ENCODE peak calls at places on chromosomes 2 and 18, in ten cellular contexts. E is effector CD4-positive, alpha-beta T cell; G is H4; A is lower leg skin; P is activated T-cell treated with anti-CD3 and anti-CD28 coated beads, Interleukin-2, amount 50 U/mL, for 1 hour; I is amniotic stem cell; C is skeletal muscle cell; R is fibroblast of the aortic adventitia; H is adipocyte; S is NCI-H446 treated with DMSO at 0.1 percent for 48 hours. D is an unnamed sample.

GRCh38 chr18:2654105-2654827 is 1.3 kb upstream of the SMCHD1 start:
- DNase-seq in E (no peak), A (no peak), G (no peak), R (no peak), S (no peak), I (no peak), C (no peak), H (peak; percentile 19), P (no peak), D (peak; percentile 35)

GRCh38 chr2:195658541-195658890 is 1.5 kb downstream of the SLC39A10 start:
- DNase-seq in A (no peak), P (no peak), C (peak; percentile 60), S (peak; percentile 30), I (peak; percentile 1), G (peak; percentile 57), R (peak; percentile 90), E (peak; percentile 26), H (peak; percentile 69), D (peak; percentile 85)

GRCh38 chr18:49898421-49898820 is 85.1 kb upstream of the ACAA2 start:
- DNase-seq in C (peak; percentile 30), S (no peak), A (no peak), P (peak; percentile 48), H (peak; percentile 84), R (peak; percentile 80), E (peak; percentile 46), G (peak; percentile 43), I (peak; percentile 41), D (peak; percentile 79)

GRCh38 chr2:118932949-118933348 is 9.0 kb upstream of the MARCO start:
- DNase-seq in C (no peak), S (no peak), A (no peak), E (no peak), P (no peak), G (no peak), R (no peak), H (no peak), I (no peak), D (no peak)

GRCh38 chr2:131827481-131828163 is 299.9 kb downstream of the CCDC74A start:
- DNase-seq in I (no peak), H (no peak), C (no peak), G (no peak), R (no peak), E (no peak), S (no peak), A (no peak), P (no peak), D (no peak)

GRCh38 chr2:16471031-16471430 is 194.6 kb downstream of the CYRIA start:
- DNase-seq in C (no peak), R (no peak), A (no peak), I (no peak), G (no peak), P (no peak), H (no peak), E (no peak), S (no peak), D (no peak)

GRCh38 chr2:59790186-59791142 is 763.0 kb downstream of the BCL11A start:
- DNase-seq in P (no peak), E (no peak), C (no peak), A (no peak), R (no peak), S (no peak), G (no peak), I (no peak), H (no peak), D (no peak)

GRCh38 chr2:200471324-200471848 is 38.5 kb downstream of the KCTD18 start:
- DNase-seq in E (peak; percentile 18), G (peak; percentile 35), A (no peak), I (no peak), P (peak; percentile 30), C (no peak), R (no peak), H (peak; percentile 64), S (no peak), D (no peak)

GRCh38 chr2:175807031-175807873 is 194.8 kb downstream of the LNPK start:
- DNase-seq in R (no peak), H (peak; percentile 35), P (no peak), G (peak; percentile 80), S (no peak), E (no peak), I (no peak), C (peak; percentile 18), A (no peak), D (peak; percentile 78)

GRCh38 chr2:42876280-42876840 is 84.0 kb upstream of the HAAO start:
- DNase-seq in H (no peak), P (no peak), A (peak; percentile 75), E (no peak), I (no peak), R (no peak), S (no peak), G (no peak), C (no peak), D (no peak)

GRCh38 chr2:67923696-67924095 is 139.1 kb downstream of the C1D start:
- DNase-seq in G (no peak), S (no peak), P (no peak), R (peak; percentile 13), E (no peak), A (no peak), C (no peak), H (no peak), I (no peak), D (no peak)

GRCh38 chr2:148130571-148130970 is 109.7 kb downstream of the MBD5 start:
- DNase-seq in H (peak; percentile 41), C (peak; percentile 25), R (peak; percentile 30), A (no peak), P (no peak), S (no peak), E (no peak), I (no peak), G (no peak), D (peak; percentile 29)

GRCh38 chr2:236176417-236176816 is 8.2 kb upstream of the GBX2 start:
- DNase-seq in G (peak; percentile 31), R (no peak), C (no peak), H (peak; percentile 38), A (peak; percentile 71), I (no peak), S (no peak), P (no peak), E (no peak), D (no peak)

GRCh38 chr18:68956650-68957049 is 158.8 kb downstream of the CCDC102B start:
- DNase-seq in P (no peak), A (no peak), S (no peak), R (no peak), C (no peak), I (no peak), H (no peak), G (no peak), E (no peak), D (no peak)

GRCh38 chr2:128438091-128438490 is 119.4 kb upstream of the HS6ST1 start:
- DNase-seq in G (no peak), E (no peak), R (no peak), I (no peak), C (no peak), P (no peak), S (no peak), H (no peak), A (peak; percentile 82), D (no peak)

GRCh38 chr18:59353079-59353680 is 5.9 kb downstream of the LMAN1 start:
- DNase-seq in S (no peak), G (no peak), A (no peak), R (no peak), C (no peak), I (no peak), P (no peak), H (no peak), E (no peak), D (no peak)

GRCh38 chr2:182595650-182596049 is 120.4 kb upstream of the DNAJC10 start:
- DNase-seq in P (no peak), E (no peak), R (no peak), A (no peak), I (no peak), C (no peak), H (no peak), S (peak; percentile 19), G (no peak), D (no peak)

GRCh38 chr2:213019368-213019767 is 132.0 kb downstream of the IKZF2 start:
- DNase-seq in H (no peak), S (no peak), I (no peak), R (no peak), C (no peak), P (no peak), E (no peak), A (no peak), G (no peak), D (no peak)

GRCh38 chr2:196331143-196331542 is 159.8 kb upstream of the STK17B start:
- DNase-seq in H (peak; percentile 83), I (peak; percentile 50), E (no peak), C (peak; percentile 52), R (peak; percentile 92), S (no peak), A (no peak), P (no peak), G (peak; percentile 77), D (peak; percentile 86)

GRCh38 chr2:1625281-1626001 is 118.9 kb downstream of the PXDN start:
- DNase-seq in P (no peak), C (peak; percentile 60), S (no peak), E (no peak), I (no peak), G (peak; percentile 42), H (peak; percentile 61), A (peak; percentile 84), R (peak; percentile 52), D (peak; percentile 81)

GRCh38 chr2:31558401-31559295 is 22.1 kb downstream of the SRD5A2 start:
- DNase-seq in S (no peak), I (no peak), H (peak; percentile 50), R (peak; percentile 39), E (no peak), P (no peak), A (no peak), G (peak; percentile 72), C (peak; percentile 66), D (peak; percentile 85)

GRCh38 chr2:228987441-228988155 is 283.5 kb downstream of the PID1 start:
- DNase-seq in E (no peak), C (no peak), G (no peak), S (no peak), R (no peak), P (no peak), I (no peak), H (peak; percentile 6), A (no peak), D (peak; percentile 57)

GRCh38 chr2:222903234-222904220 is 42.7 kb downstream of the ACSL3 start:
- DNase-seq in H (peak; percentile 76), S (peak; percentile 10), E (peak; percentile 11), R (peak; percentile 78), I (no peak), C (no peak), P (no peak), G (peak; percentile 48), A (no peak), D (peak; percentile 62)

GRCh38 chr18:68714707-68715496 is at the start of gene TMX3:
- DNase-seq in R (peak; percentile 90), E (peak; percentile 89), S (peak; percentile 91), I (peak; percentile 78), C (peak; percentile 79), H (peak; percentile 97), A (peak; percentile 97), G (peak; percentile 96), P (peak; percentile 91), D (peak; percentile 90)

GRCh38 chr18:79917351-79918088 is 33.9 kb downstream of the SLC66A2 start:
- DNase-seq in R (no peak), A (peak; percentile 67), C (no peak), S (no peak), I (no peak), G (no peak), H (no peak), E (no peak), P (no peak), D (no peak)

GRCh38 chr2:200454839-200455801 is 54.7 kb downstream of the KCTD18 start:
- DNase-seq in G (no peak), A (no peak), R (no peak), P (no peak), H (no peak), C (no peak), S (no peak), E (no peak), I (no peak), D (peak; percentile 62)

GRCh38 chr18:22330508-22330907 is 87.2 kb downstream of the CTAGE1 start:
- DNase-seq in S (no peak), H (no peak), E (no peak), R (no peak), A (no peak), C (no peak), I (no peak), P (no peak), G (no peak), D (no peak)

GRCh38 chr18:23541349-23542093 is 38.2 kb downstream of the RMC1 start:
- DNase-seq in C (no peak), I (no peak), P (no peak), R (no peak), A (no peak), H (no peak), S (no peak), G (no peak), E (no peak), D (peak; percentile 90)

D was measured in amniotic epithelial cell.